ENCODE peak calls at places on chromosome 9, in ten cellular contexts. R is B cell; H is activated CD8-positive, alpha-beta T cell treated with anti-CD3 and anti-CD28 coated beads for 36 hours; I is stimulated activated CD8-positive, alpha-beta memory T cell treated with anti-CD3 and anti-CD28 coated beads, Interleukin-4, amount 100 ng/mL, for 1 hour; M is BE2C; Q is GM10248; L is effector memory CD4-positive, alpha-beta T cell; X is fibroblast of lung; G is NCI-H2107; B is stimulated activated CD4-positive, alpha-beta T cell treated with anti-CD3 and anti-CD28 coated beads, Interleukin-12 subunit alpha, Interleukin-12 subunit beta, amount 100 ng/mL, for 48 hours. U is an unnamed sample.

GRCh38 chr9:109767404-109767803 is 12.6 kb upstream of the PALM2AKAP2 start:
- DNase-seq in R (no peak), H (no peak), I (no peak), M (no peak), Q (no peak), L (no peak), X (no peak), G (no peak), B (no peak), U (no peak)

GRCh38 chr9:3863114-3863528 is 337.3 kb upstream of the RFX3 start:
- DNase-seq in R (no peak), H (no peak), I (no peak), M (no peak), Q (no peak), L (no peak), X (peak), G (no peak), B (no peak), U (no peak)

GRCh38 chr9:13628526-13628925 is 349.0 kb upstream of the MPDZ start:
- DNase-seq in R (no peak), H (no peak), I (no peak), M (no peak), Q (no peak), L (no peak), X (peak), G (no peak), B (no peak), U (no peak)

GRCh38 chr9:3912260-3912659 is 386.5 kb upstream of the RFX3 start:
- DNase-seq in R (no peak), H (no peak), I (no peak), M (no peak), Q (no peak), L (no peak), X (peak), G (no peak), B (no peak), U (no peak)

GRCh38 chr9:93809204-93809940 is 145.8 kb downstream of the BARX1 start:
- DNase-seq in R (no peak), H (no peak), I (no peak), M (no peak), Q (peak), L (no peak), X (no peak), G (no peak), B (no peak), U (no peak)

GRCh38 chr9:123796618-123797484 is 133.1 kb downstream of the DENND1A start:
- DNase-seq in R (peak), H (no peak), I (no peak), M (no peak), Q (no peak), L (no peak), X (peak), G (no peak), B (no peak), U (no peak)

GRCh38 chr9:127452481-127453092 is 1.3 kb downstream of the LRSAM1 start:
- DNase-seq in R (no peak), H (no peak), I (no peak), M (peak), Q (no peak), L (no peak), X (peak), G (no peak), B (no peak), U (no peak)

GRCh38 chr9:110027624-110028023 is 180.3 kb downstream of the C9orf152 start:
- DNase-seq in R (no peak), H (no peak), I (no peak), M (no peak), Q (no peak), L (no peak), X (peak), G (no peak), B (no peak), U (no peak)

GRCh38 chr9:96420468-96421219 is 2.5 kb upstream of the ZNF367 start:
- DNase-seq in R (peak), H (peak), I (no peak), M (no peak), Q (peak), L (no peak), X (peak), G (no peak), B (no peak), U (peak)

GRCh38 chr9:3012843-3013242 is 168.9 kb upstream of the PUM3 start:
- DNase-seq in R (no peak), H (no peak), I (no peak), M (no peak), Q (no peak), L (no peak), X (no peak), G (no peak), B (no peak), U (no peak)

GRCh38 chr9:35652829-35653209 is 2.1 kb upstream of the SIT1 start:
- DNase-seq in R (no peak), H (no peak), I (no peak), M (no peak), Q (no peak), L (no peak), X (no peak), G (no peak), B (no peak), U (no peak)

GRCh38 chr9:113309204-113309813 is 6.1 kb upstream of the RNF183 start:
- DNase-seq in R (peak), H (peak), I (no peak), M (peak), Q (peak), L (no peak), X (peak), G (no peak), B (peak), U (peak)

GRCh38 chr9:112970939-112971338 is 41.1 kb downstream of the ZNF883 start:
- DNase-seq in R (no peak), H (no peak), I (no peak), M (no peak), Q (no peak), L (no peak), X (no peak), G (no peak), B (no peak), U (no peak)

GRCh38 chr9:93599571-93600403 is 23.4 kb downstream of the PHF2 start:
- DNase-seq in R (no peak), H (no peak), I (no peak), M (no peak), Q (no peak), L (no peak), X (no peak), G (no peak), B (no peak), U (no peak)

GRCh38 chr9:4630836-4631235 is 31.3 kb upstream of the PLPP6 start:
- DNase-seq in R (no peak), H (no peak), I (no peak), M (no peak), Q (no peak), L (no peak), X (peak), G (no peak), B (no peak), U (no peak)

GRCh38 chr9:16267336-16268036 is 603.0 kb downstream of the BNC2 start:
- DNase-seq in R (no peak), H (peak), I (no peak), M (peak), Q (no peak), L (no peak), X (peak), G (no peak), B (no peak), U (no peak)

GRCh38 chr9:131395745-131396479 is 2.0 kb downstream of the PRRC2B start:
- DNase-seq in R (no peak), H (no peak), I (no peak), M (no peak), Q (no peak), L (no peak), X (no peak), G (no peak), B (no peak), U (no peak)

GRCh38 chr9:133737774-133738038 is 446 bp downstream of the SARDH start:
- DNase-seq in R (no peak), H (no peak), I (no peak), M (no peak), Q (no peak), L (no peak), X (no peak), G (no peak), B (no peak), U (no peak)

GRCh38 chr9:120507936-120508510 is 71.9 kb downstream of the CDK5RAP2 start:
- DNase-seq in R (no peak), H (no peak), I (no peak), M (no peak), Q (no peak), L (no peak), X (peak), G (no peak), B (no peak), U (no peak)

U was measured in DMS79.